ENCODE peak calls at places on chromosomes 7 and 10, in four cellular contexts. D, V, L and O are unnamed samples.

GRCh38 chr7:156475179-156475578 is 165.4 kb upstream of the RNF32 start:
- DNase-seq in D (no peak), V (no peak), L (peak; percentile 16), O (no peak)

GRCh38 chr10:93993782-93994668 is at the start of gene PLCE1:
- DNase-seq in D (peak; percentile 57), V (no peak), L (no peak), O (peak; percentile 77)

GRCh38 chr7:38303866-38304265 is 30.4 kb upstream of the TARP start:
- DNase-seq in D (no peak), V (no peak), L (no peak), O (no peak)

GRCh38 chr10:131773321-131773988 is 127.4 kb upstream of the PPP2R2D start:
- DNase-seq in L (no peak), D (no peak), V (no peak), O (no peak)

GRCh38 chr10:34615770-34616169 is 199.3 kb downstream of the PARD3 start:
- DNase-seq in L (no peak), D (no peak), V (no peak), O (no peak)

GRCh38 chr10:125781374-125781773 is 5.8 kb upstream of the MMP21 start:
- DNase-seq in L (no peak), D (no peak), V (no peak), O (no peak)

GRCh38 chr10:24382979-24383663 is 174.2 kb downstream of the KIAA1217 start:
- DNase-seq in L (no peak), V (peak; percentile 3), D (no peak), O (no peak)

GRCh38 chr10:600234-600633 is 89.2 kb downstream of the DIP2C start:
- DNase-seq in V (no peak), L (no peak), D (no peak), O (no peak)

GRCh38 chr10:99888623-99889022 is 106.2 kb downstream of the ABCC2 start:
- DNase-seq in L (no peak), V (no peak), D (no peak), O (no peak)

GRCh38 chr7:149285581-149285975 is 23.6 kb downstream of the ZNF783 start:
- DNase-seq in L (no peak), D (no peak), V (no peak), O (peak; percentile 61)

GRCh38 chr10:89392974-89393373 is 551 bp downstream of the IFIT1 start:
- DNase-seq in L (no peak), V (no peak), D (no peak), O (no peak)

GRCh38 chr10:110459600-110459999 is 38.1 kb upstream of the DUSP5 start:
- DNase-seq in L (no peak), D (no peak), V (no peak), O (no peak)

GRCh38 chr7:122833888-122834570 is 52.2 kb downstream of the CADPS2 start:
- DNase-seq in V (no peak), L (no peak), D (no peak), O (no peak)

GRCh38 chr10:103416436-103417147 is 20.2 kb downstream of the PDCD11 start:
- DNase-seq in L (peak; percentile 27), V (peak; percentile 50), D (no peak), O (peak; percentile 36)

GRCh38 chr7:101757879-101758278 is 59.5 kb upstream of the CUX1 start:
- DNase-seq in D (no peak), V (no peak), L (no peak), O (no peak)

GRCh38 chr7:44665531-44666213 is 59.2 kb downstream of the OGDH start:
- DNase-seq in D (no peak), L (no peak), V (no peak), O (no peak)

GRCh38 chr10:129411772-129412171 is 55.3 kb upstream of the MGMT start:
- DNase-seq in L (no peak), V (no peak), D (no peak), O (no peak)

GRCh38 chr7:42982604-42983115 is 50.5 kb downstream of the MRPL32 start:
- DNase-seq in D (no peak), V (peak; percentile 87), L (no peak), O (no peak)

GRCh38 chr7:101970047-101970585 is 152.7 kb downstream of the CUX1 start:
- DNase-seq in L (no peak), V (no peak), D (no peak), O (no peak)

GRCh38 chr7:138491612-138492386 is 31.7 kb downstream of the TRIM24 start:
- DNase-seq in D (no peak), V (no peak), L (no peak), O (no peak)

GRCh38 chr10:124916098-124916584 is 25.8 kb upstream of the ZRANB1 start:
- DNase-seq in D (no peak), V (no peak), L (no peak), O (no peak)

GRCh38 chr7:99837649-99838361 is 10.0 kb downstream of the CYP3A43 start:
- DNase-seq in D (no peak), L (peak; percentile 36), V (peak; percentile 45), O (no peak)

GRCh38 chr10:124636271-124636993 is 107.7 kb downstream of the FAM53B start:
- DNase-seq in V (no peak), L (no peak), D (no peak), O (no peak)

DNA sequence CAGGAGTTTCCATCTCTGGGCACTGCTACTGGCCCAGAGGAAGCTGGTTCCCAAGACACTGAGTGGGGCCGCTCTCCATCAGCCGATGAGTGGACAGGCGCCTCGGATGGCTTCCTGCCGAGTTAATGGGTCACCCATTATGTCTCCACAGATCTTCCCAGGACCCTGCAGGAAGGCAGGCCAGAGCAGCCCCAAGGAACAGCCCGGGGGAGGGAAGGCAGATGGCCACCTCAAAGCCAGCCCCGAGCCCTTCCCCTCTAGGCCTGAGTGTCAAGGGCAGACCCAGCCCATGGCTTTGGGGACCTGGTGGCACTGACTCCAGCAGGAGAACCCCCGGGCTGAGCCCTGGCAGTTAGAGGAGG is 3.4 kb upstream of the LFNG start:
- DNase-seq in V (no peak), D (no peak), L (no peak), O (no peak)
- TF ChIP-seq TARDBP in V (no peak), D (no peak), L (no peak), O (no peak)

GRCh38 chr7:15764010-15764409 is 77.5 kb upstream of the MEOX2 start:
- DNase-seq in L (no peak), V (no peak), D (no peak), O (no peak)

GRCh38 chr7:15765753-15766152 is 79.3 kb upstream of the MEOX2 start:
- DNase-seq in L (no peak), V (no peak), D (no peak), O (no peak)

DNA sequence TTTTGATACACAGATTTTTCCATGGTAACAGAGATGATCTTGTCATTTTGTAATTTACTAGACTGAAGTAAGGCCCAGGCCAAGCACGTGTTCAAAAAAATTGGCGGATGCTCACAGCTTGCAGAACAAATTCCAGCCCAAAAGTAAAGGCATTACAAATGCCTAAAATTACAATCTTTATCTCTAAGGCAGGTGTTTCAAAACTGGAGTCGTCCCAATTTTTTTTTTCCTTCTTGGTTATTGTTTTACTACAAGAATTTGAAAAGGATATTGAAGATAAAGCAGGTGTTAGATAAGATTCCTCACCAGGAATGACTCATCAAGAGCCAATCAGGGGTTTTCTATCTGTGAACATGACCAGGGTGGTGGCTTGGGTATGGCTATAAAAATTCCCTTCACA is 78.5 kb upstream of the MEOX2 start:
- DNase-seq in L (no peak), V (no peak), D (no peak), O (no peak)
- TF ChIP-seq TARDBP in L (no peak), V (no peak), D (no peak), O (no peak)

DNA sequence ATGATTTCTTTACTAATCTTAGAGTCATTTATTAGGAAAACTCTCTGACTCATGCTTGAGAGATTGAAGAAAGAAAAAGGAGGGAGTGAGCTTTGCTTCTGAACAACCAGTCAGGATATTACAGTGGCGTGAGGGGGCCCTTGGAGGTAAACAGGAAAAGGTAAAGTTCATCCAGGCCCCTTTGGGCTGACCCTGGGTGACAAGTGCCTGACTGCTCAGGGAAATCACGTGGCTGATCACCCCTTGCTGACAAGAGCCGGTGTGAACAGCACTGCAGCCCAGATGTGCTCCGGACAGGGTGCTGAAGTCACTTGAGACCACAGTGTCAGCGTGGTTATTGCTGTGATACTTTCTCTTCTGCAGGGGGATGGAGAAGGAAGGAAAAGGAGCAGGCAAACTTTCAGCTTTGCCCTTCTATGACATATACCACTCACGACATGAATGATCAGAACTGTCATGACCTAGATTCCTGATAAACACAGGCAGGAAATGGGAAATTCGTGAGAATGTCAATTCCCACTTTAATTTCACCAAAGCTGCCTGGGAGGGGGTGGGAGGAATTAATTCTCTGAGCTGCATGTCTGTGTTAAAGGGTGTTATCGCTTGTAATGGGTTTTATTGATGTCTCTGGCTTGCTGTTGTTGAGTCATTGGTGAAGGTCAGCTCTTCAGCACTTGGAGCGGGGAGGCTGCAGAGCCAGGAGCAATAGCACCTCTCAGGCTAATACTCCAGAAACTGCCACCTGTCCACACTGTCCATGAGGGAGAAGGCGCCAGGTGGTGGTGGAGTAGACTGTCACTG is 139.8 kb upstream of the AOAH start:
- DNase-seq in L (no peak), V (peak; percentile 38), D (no peak), O (no peak)
- TF ChIP-seq TARDBP in L (no peak), V (peak; percentile 91), D (no peak), O (no peak)

DNA sequence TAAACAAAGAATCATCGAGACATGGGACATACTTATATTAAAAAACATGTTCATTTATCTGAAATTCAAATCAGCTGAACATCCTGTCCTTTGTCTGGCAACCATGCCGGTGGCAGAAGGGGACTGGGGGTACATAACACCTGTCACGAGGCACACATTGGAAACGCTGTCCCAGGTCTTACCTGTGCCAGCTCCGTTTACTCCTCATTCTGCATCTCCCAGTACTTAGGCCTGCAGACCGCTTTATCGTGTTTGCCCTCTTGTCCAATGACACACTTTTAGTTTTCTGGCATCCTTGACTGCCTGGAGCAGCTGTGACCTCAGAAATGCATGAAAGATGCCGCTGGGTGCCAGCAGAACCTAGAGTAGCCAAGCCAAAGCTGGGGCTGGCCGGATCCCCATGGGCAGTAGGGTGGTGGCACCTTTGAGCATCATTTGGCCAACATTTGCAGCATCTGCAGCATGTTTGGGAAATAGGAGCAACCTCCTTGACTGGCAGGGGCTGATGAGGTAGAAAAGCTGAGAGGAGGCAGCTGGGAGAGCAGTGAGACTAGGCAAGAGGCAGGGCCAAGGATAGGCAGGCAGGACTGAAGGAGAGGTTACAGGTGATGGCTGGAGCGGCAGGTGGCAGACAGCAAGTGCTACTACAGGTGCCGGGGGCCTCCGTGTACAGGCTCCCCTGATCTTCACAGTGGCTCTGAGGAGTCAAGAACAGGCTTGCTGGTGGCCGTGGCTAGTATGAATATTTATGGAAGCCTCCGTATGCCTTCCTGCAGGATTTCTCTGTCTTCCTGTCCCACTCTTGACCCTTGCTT is 62.3 kb upstream of the BTBD16 start:
- DNase-seq in D (no peak), L (no peak), V (no peak), O (no peak)
- TF ChIP-seq TARDBP in D (no peak), L (no peak), V (no peak), O (no peak)

GRCh38 chr10:50419091-50419490 is 167.8 kb upstream of the ASAH2 start:
- DNase-seq in L (no peak), D (no peak), V (no peak), O (no peak)

GRCh38 chr10:50419756-50420155 is 168.4 kb upstream of the ASAH2 start:
- DNase-seq in V (no peak), D (no peak), L (no peak), O (no peak)

GRCh38 chr10:50420166-50420565 is 168.8 kb upstream of the ASAH2 start:
- DNase-seq in D (no peak), L (no peak), V (no peak), O (no peak)

GRCh38 chr10:50422259-50422658 is 170.9 kb upstream of the ASAH2 start:
- DNase-seq in L (no peak), V (no peak), D (no peak), O (no peak)

GRCh38 chr10:50421026-50421719 is 169.9 kb upstream of the ASAH2 start:
- DNase-seq in V (peak; percentile 55), L (peak; percentile 72), D (peak; percentile 45), O (peak; percentile 45)
- TF ChIP-seq TARDBP in V (no peak), L (no peak), D (no peak), O (no peak)

GRCh38 chr7:94510582-94511456 is 1.2 kb downstream of the CASD1 start:
- DNase-seq in V (peak; percentile 31), L (no peak), D (no peak), O (peak; percentile 27)
- TF ChIP-seq TARDBP in V (no peak), L (no peak), D (no peak), O (no peak)